ENCODE peak calls at places on chromosome 10, in four cellular contexts. L is activated T-helper 1 cell treated with Interleukin-2 at 50 U/mL for 16 hours, A is B cell, C is mesenchymal stem cell. X is an unnamed sample.

GRCh38 chr10:35458500-35459448 is 122.5 kb downstream of the CCNY start:
- DNase-seq in L (no peak), A (no peak), C (no peak), X (no peak)

GRCh38 chr10:119651514-119652327 is 541 bp downstream of the BAG3 start:
- DNase-seq in L (no peak), A (no peak), C (no peak), X (no peak)

GRCh38 chr10:8543361-8544056 is 489.0 kb downstream of the GATA3 start:
- DNase-seq in L (no peak), A (no peak), C (no peak), X (no peak)

GRCh38 chr10:92517034-92517655 is 56.7 kb downstream of the IDE start:
- DNase-seq in L (peak), A (peak), C (peak), X (peak)

GRCh38 chr10:49768329-49768728 is 6.2 kb upstream of the OGDHL start:
- DNase-seq in L (no peak), A (no peak), C (no peak), X (no peak)

GRCh38 chr10:7111574-7111973 is 299.3 kb downstream of the SFMBT2 start:
- DNase-seq in L (no peak), A (no peak), C (peak), X (no peak)

GRCh38 chr10:69232252-69232651 is 12.1 kb downstream of the HKDC1 start:
- DNase-seq in L (no peak), A (no peak), C (peak), X (no peak)

GRCh38 chr10:29955308-29955935 is 104.0 kb downstream of the JCAD start:
- DNase-seq in L (no peak), A (no peak), C (peak), X (no peak)

GRCh38 chr10:48475943-48476278 is 129.0 kb downstream of the ARHGAP22 start:
- DNase-seq in L (no peak), A (no peak), C (no peak), X (no peak)

GRCh38 chr10:37490266-37490665 is 364.9 kb downstream of the ANKRD30A start:
- DNase-seq in L (no peak), A (no peak), C (no peak), X (no peak)

GRCh38 chr10:57661206-57661605 is 606.5 kb downstream of the IPMK start:
- DNase-seq in L (no peak), A (no peak), C (no peak), X (no peak)

GRCh38 chr10:99685232-99686041 is 26.1 kb downstream of the ENTPD7 start:
- DNase-seq in L (no peak), A (no peak), C (no peak), X (no peak)

GRCh38 chr10:92052088-92052487 is 128.5 kb downstream of the BTAF1 start:
- DNase-seq in L (no peak), A (no peak), C (no peak), X (no peak)

GRCh38 chr10:78913219-78914059 is 155.3 kb upstream of the ZMIZ1 start:
- DNase-seq in L (no peak), A (no peak), C (no peak), X (no peak)

GRCh38 chr10:110007171-110007700 is 548 bp upstream of the ADD3 start:
- DNase-seq in L (peak), A (no peak), C (no peak), X (no peak)

GRCh38 chr10:97234403-97234802 is 48.6 kb upstream of the SLIT1 start:
- DNase-seq in L (no peak), A (no peak), C (peak), X (no peak)

GRCh38 chr10:69789164-69789576 is 12.5 kb upstream of the COL13A1 start:
- DNase-seq in L (no peak), A (no peak), C (peak), X (no peak)

GRCh38 chr10:71038921-71039320 is 150.6 kb upstream of the PCBD1 start:
- DNase-seq in L (no peak), A (no peak), C (no peak), X (no peak)

GRCh38 chr10:78712147-78712546 is 356.6 kb upstream of the ZMIZ1 start:
- DNase-seq in L (no peak), A (no peak), C (no peak), X (no peak)